ENCODE peak calls at places on chromosomes 1 and 21, in six cellular contexts. J, B, W, A, R and M are unnamed samples.

GRCh38 chr21:32233055-32233546 is 45.7 kb downstream of the MIS18A start:
- DNase-seq in J (no peak), B (no peak), W (no peak), A (peak; percentile 5), R (no peak), M (no peak)

GRCh38 chr1:207006914-207007313 is 25.6 kb downstream of the C1orf116 start:
- DNase-seq in J (no peak), B (no peak), W (no peak), A (no peak), R (no peak), M (no peak)

GRCh38 chr1:159005676-159006075 is 4.0 kb upstream of the IFI16 start:
- DNase-seq in J (no peak), B (no peak), W (no peak), A (no peak), R (no peak), M (no peak)

GRCh38 chr1:233908092-233908491 is 3.6 kb downstream of the SLC35F3 start:
- DNase-seq in J (no peak), B (no peak), W (no peak), A (no peak), R (no peak), M (no peak)

GRCh38 chr1:181577475-181577874 is 94.2 kb downstream of the CACNA1E start:
- DNase-seq in J (no peak), B (no peak), W (no peak), A (no peak), R (no peak), M (no peak)

GRCh38 chr1:218945050-218945449 is 228.6 kb upstream of the LYPLAL1 start:
- DNase-seq in J (peak; percentile 34), B (no peak), W (no peak), A (peak; percentile 36), R (peak; percentile 71), M (no peak)

GRCh38 chr1:11059990-11060948 is at the start of gene SRM:
- DNase-seq in J (peak; percentile 87), B (peak; percentile 68), W (peak; percentile 90), A (peak; percentile 87), R (peak; percentile 89), M (peak; percentile 97)

GRCh38 chr1:87914396-87914795 is 585.7 kb downstream of the LMO4 start:
- DNase-seq in J (no peak), B (no peak), W (no peak), A (peak; percentile 17), R (no peak), M (no peak)

GRCh38 chr1:1827089-1827433 is 48.8 kb upstream of the NADK start:
- DNase-seq in J (no peak), B (no peak), W (no peak), A (no peak), R (no peak), M (no peak)

GRCh38 chr21:31580866-31581276 is 78.6 kb upstream of the SOD1 start:
- DNase-seq in J (peak; percentile 72), B (peak; percentile 44), W (peak; percentile 62), A (peak; percentile 61), R (peak; percentile 60), M (peak; percentile 81)

GRCh38 chr21:45515241-45516061 is 26.8 kb downstream of the SLC19A1 start:
- DNase-seq in J (no peak), B (no peak), W (no peak), A (no peak), R (no peak), M (no peak)

GRCh38 chr1:87898401-87898800 is 569.7 kb downstream of the LMO4 start:
- DNase-seq in J (no peak), B (no peak), W (no peak), A (no peak), R (no peak), M (no peak)

GRCh38 chr1:153842006-153842471 is 66.8 kb downstream of the SLC27A3 start:
- DNase-seq in J (no peak), B (no peak), W (no peak), A (peak; percentile 12), R (no peak), M (no peak)

GRCh38 chr1:239250353-239251035 is 135.9 kb upstream of the CHRM3 start:
- DNase-seq in J (no peak), B (no peak), W (no peak), A (no peak), R (no peak), M (no peak)

GRCh38 chr1:29592731-29593130 is 356.4 kb downstream of the PTPRU start:
- DNase-seq in J (no peak), B (no peak), W (no peak), A (no peak), R (no peak), M (no peak)

GRCh38 chr1:222918746-222919477 is 104.1 kb downstream of the DISP1 start:
- DNase-seq in J (peak; percentile 27), B (no peak), W (no peak), A (no peak), R (no peak), M (no peak)

GRCh38 chr1:205319081-205320018 is 2.2 kb downstream of the NUAK2 start:
- DNase-seq in J (peak; percentile 78), B (peak; percentile 76), W (no peak), A (peak; percentile 78), R (peak; percentile 57), M (peak; percentile 66)

GRCh38 chr1:2000850-2001249 is 2.7 kb downstream of the CFAP74 start:
- DNase-seq in J (no peak), B (no peak), W (no peak), A (no peak), R (no peak), M (no peak)

GRCh38 chr1:98090351-98090750 is 169.5 kb upstream of the DPYD start:
- DNase-seq in J (no peak), B (no peak), W (no peak), A (peak; percentile 80), R (no peak), M (no peak)

GRCh38 chr1:63651110-63651776 is 58.0 kb downstream of the PGM1 start:
- DNase-seq in J (no peak), B (no peak), W (no peak), A (peak; percentile 67), R (peak; percentile 21), M (no peak)

GRCh38 chr1:193181985-193182384 is 4.4 kb downstream of the B3GALT2 start:
- DNase-seq in J (peak; percentile 29), B (no peak), W (no peak), A (peak; percentile 23), R (no peak), M (no peak)

GRCh38 chr1:200099040-200099439 is 71.5 kb downstream of the NR5A2 start:
- DNase-seq in J (peak; percentile 61), B (no peak), W (no peak), A (no peak), R (no peak), M (no peak)

GRCh38 chr1:171110485-171111340 is 20.0 kb downstream of the FMO3 start:
- DNase-seq in J (peak; percentile 89), B (no peak), W (no peak), A (peak; percentile 75), R (no peak), M (no peak)

GRCh38 chr1:72845342-72845741 is 563.0 kb upstream of the NEGR1 start:
- DNase-seq in J (peak; percentile 7), B (no peak), W (no peak), A (no peak), R (peak; percentile 31), M (peak; percentile 26)

GRCh38 chr1:44806025-44806703 is 987 bp downstream of the DYNLT4 start:
- DNase-seq in J (no peak), B (no peak), W (no peak), A (no peak), R (no peak), M (peak; percentile 9)

GRCh38 chr1:198156111-198156744 is 570 bp upstream of the NEK7 start:
- DNase-seq in J (peak; percentile 80), B (peak; percentile 55), W (peak; percentile 40), A (peak; percentile 66), R (peak; percentile 90), M (peak; percentile 84)

GRCh38 chr1:92410706-92411105 is 76.0 kb downstream of the GFI1 start:
- DNase-seq in J (no peak), B (no peak), W (no peak), A (no peak), R (no peak), M (no peak)

GRCh38 chr1:941588-942383 is 17.3 kb downstream of the NOC2L start:
- DNase-seq in J (peak; percentile 75), B (peak; percentile 48), W (peak; percentile 77), A (peak; percentile 51), R (peak; percentile 16), M (peak; percentile 92)

GRCh38 chr1:94701796-94702439 is 118.2 kb upstream of the SLC44A3 start:
- DNase-seq in J (no peak), B (no peak), W (no peak), A (no peak), R (no peak), M (no peak)

GRCh38 chr21:29299046-29299905 is 554 bp downstream of the BACH1 start:
- DNase-seq in J (peak; percentile 59), B (no peak), W (peak; percentile 49), A (peak; percentile 65), R (peak; percentile 68), M (peak; percentile 90)

GRCh38 chr1:6099787-6100765 is 54.4 kb downstream of the KCNAB2 start:
- DNase-seq in J (no peak), B (no peak), W (no peak), A (no peak), R (no peak), M (no peak)

DNA sequence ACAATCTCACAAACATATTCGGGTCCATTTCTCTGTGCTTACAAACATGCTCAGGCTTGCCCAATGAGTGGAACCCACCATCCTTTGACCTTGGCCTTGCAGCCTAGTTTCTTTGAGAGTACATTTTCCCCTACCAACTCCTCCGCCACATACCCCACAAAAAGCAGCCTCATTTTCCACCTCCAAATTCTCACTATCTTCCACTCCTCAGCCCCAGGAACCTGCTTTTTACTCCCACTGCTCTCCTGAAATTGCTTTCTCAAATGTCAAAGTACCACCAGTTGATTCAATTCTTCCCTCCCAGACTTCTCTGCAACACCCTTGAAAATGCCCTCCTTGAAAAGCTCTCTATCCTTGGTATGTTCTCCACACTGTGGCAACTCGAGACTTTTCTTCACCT is 103.8 kb downstream of the RUNX1 start:
- DNase-seq in J (no peak), B (no peak), W (no peak), A (no peak), R (no peak), M (no peak)
- H3K27me3 ChIP-seq in J (no peaks in the 10 kb centered on the region), B (no peaks in the 10 kb centered on the region), W (no peaks in the 10 kb centered on the region), A (no peaks in the 10 kb centered on the region), R (peaks cover 14% of the 10 kb centered on the region), M (no peaks in the 10 kb centered on the region)

DNA sequence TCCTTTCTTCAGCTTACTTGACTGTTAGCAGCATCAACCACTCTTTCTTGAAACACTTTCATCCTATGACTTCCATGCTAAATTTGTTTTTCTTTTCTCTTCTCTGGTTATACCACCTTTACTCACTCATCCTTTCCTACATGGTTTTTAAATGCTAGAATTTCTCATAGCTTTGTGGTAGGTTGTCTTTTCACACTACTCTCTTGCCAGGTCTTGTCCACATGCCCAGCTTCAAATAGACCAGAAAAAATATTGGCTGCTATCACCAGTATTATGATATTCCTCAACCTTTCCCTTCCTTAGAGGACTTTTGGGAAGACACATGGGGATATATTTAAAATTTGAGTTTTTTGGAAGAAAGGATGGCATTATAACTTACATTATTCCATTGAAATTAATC is 48.8 kb downstream of the PPP1R12B start:
- DNase-seq in J (no peak), B (no peak), W (no peak), A (no peak), R (peak; percentile 2), M (no peak)
- H2AFZ ChIP-seq in J (no peak overlapping the region), B (no peak overlapping the region), W (no peak overlapping the region), A (no peak overlapping the region), R (no peak overlapping the region), M (no peak overlapping the region)

GRCh38 chr1:162365284-162366041 is 11.2 kb downstream of the SPATA46 start:
- DNase-seq in J (no peak), B (no peak), W (no peak), A (no peak), R (no peak), M (no peak)
- H3K27me3 ChIP-seq in J (peaks cover 2% of the 10 kb centered on the region), B (no peaks in the 10 kb centered on the region), W (no peaks in the 10 kb centered on the region), A (peaks cover 22% of the 10 kb centered on the region), R (no peaks in the 10 kb centered on the region), M (no peaks in the 10 kb centered on the region)

GRCh38 chr1:77399250-77400086 is 117.6 kb downstream of the AK5 start:
- DNase-seq in J (no peak), B (no peak), W (peak; percentile 69), A (no peak), R (no peak), M (no peak)
- H2AFZ ChIP-seq in J (no peak overlapping the region), B (no peak overlapping the region), W (peak overlapping the region; percentile 74), A (no peak overlapping the region), R (no peak overlapping the region), M (no peak overlapping the region)